ENCODE peak calls at places on chromosomes 16 and 17, in four cellular contexts. K is heart right ventricle; O is ovary; B is effector memory CD4-positive, alpha-beta T cell. H is an unnamed sample. For H3K9me3, the result is how much of the 10 kb centered on the place peaks cover.

GRCh38 chr16:554640-555413 is 5.4 kb upstream of the PRR35 start:
- DNase-seq in K (no peak), O (no peak), B (no peak), H (peak)

GRCh38 chr16:86191663-86192062 is 292.7 kb downstream of the IRF8 start:
- DNase-seq in K (no peak), O (no peak), B (no peak), H (no peak)

GRCh38 chr17:34725740-34726139 is 146.4 kb downstream of the TMEM132E start:
- DNase-seq in K (no peak), O (no peak), B (no peak), H (no peak)

GRCh38 chr16:1981972-1982574 is 804 bp upstream of the NOXO1 start:
- DNase-seq in K (no peak), O (no peak), B (no peak), H (no peak)

GRCh38 chr17:78852709-78853111 is 12.1 kb upstream of the USP36 start:
- DNase-seq in K (no peak), O (no peak), B (no peak), H (no peak)

GRCh38 chr16:2707368-2708289 is 12.4 kb downstream of the PRSS27 start:
- DNase-seq in K (no peak), O (no peak), B (no peak), H (no peak)

GRCh38 chr17:40431231-40431602 is 12.0 kb upstream of the IGFBP4 start:
- DNase-seq in K (no peak), O (no peak), B (no peak), H (no peak)

GRCh38 chr16:15041260-15042011 is 14.4 kb downstream of the NTAN1 start:
- DNase-seq in K (peak), O (peak), B (no peak), H (peak)

GRCh38 chr16:54099627-54100026 is 187.0 kb downstream of the IRX3 start:
- DNase-seq in K (no peak), O (no peak), B (no peak), H (no peak)

GRCh38 chr17:82860606-82861392 is 21.0 kb upstream of the ZNF750 start:
- DNase-seq in K (no peak), O (no peak), B (no peak), H (no peak)

GRCh38 chr17:82160081-82160480 is 52.6 kb downstream of the CCDC57 start:
- DNase-seq in K (no peak), O (no peak), B (no peak), H (no peak)

GRCh38 chr17:35243459-35244204 is 760 bp downstream of the SLFN5 start:
- DNase-seq in K (peak), O (peak), B (peak), H (peak)

GRCh38 chr16:8936421-8936820 is 27.3 kb downstream of the USP7 start:
- DNase-seq in K (no peak), O (no peak), B (peak), H (peak)

GRCh38 chr16:65414284-65414984 is 292.6 kb upstream of the CDH11 start:
- DNase-seq in K (no peak), O (no peak), B (no peak), H (peak)

GRCh38 chr16:30989469-30990047 is 4.6 kb downstream of the HSD3B7 start:
- DNase-seq in K (no peak), O (no peak), B (no peak), H (no peak)

GRCh38 chr16:82735176-82735575 is 108.4 kb downstream of the CDH13 start:
- DNase-seq in K (no peak), O (no peak), B (no peak), H (no peak)

GRCh38 chr16:74608944-74609343 is 2.0 kb upstream of the GLG1 start:
- DNase-seq in K (no peak), O (no peak), B (peak), H (no peak)

GRCh38 chr17:76753061-76753961 is 15.4 kb downstream of the MFSD11 start:
- DNase-seq in K (no peak), O (no peak), B (no peak), H (no peak)

GRCh38 chr16:11303405-11304138 is 22.4 kb upstream of the PRM1 start:
- DNase-seq in K (no peak), O (no peak), B (no peak), H (no peak)

GRCh38 chr16:78985736-78986605 is 614.6 kb downstream of the MAF start:
- DNase-seq in K (no peak), O (no peak), B (no peak), H (no peak)

GRCh38 chr16:22653876-22654275 is 143.2 kb downstream of the NPIPB5 start:
- DNase-seq in K (no peak), O (no peak), B (no peak), H (no peak)

GRCh38 chr17:77647531-77647930 is 311.0 kb upstream of the TNRC6C start:
- DNase-seq in K (no peak), O (no peak), B (no peak), H (no peak)

GRCh38 chr17:72422505-72423285 is 301.9 kb downstream of the SOX9 start:
- DNase-seq in K (peak), O (no peak), B (no peak), H (peak)

GRCh38 chr16:83887088-83887487 is 11.8 kb upstream of the MLYCD start:
- DNase-seq in K (no peak), O (no peak), B (no peak), H (peak)

GRCh38 chr16:88805887-88806393 is 2.4 kb downstream of the CDT1 start:
- DNase-seq in K (no peak), O (no peak), B (no peak), H (no peak)

GRCh38 chr16:27222499-27223225 is 19.3 kb downstream of the KDM8 start:
- DNase-seq in K (peak), O (no peak), B (no peak), H (peak)

GRCh38 chr16:1221628-1222552 is 3.2 kb downstream of the TPSG1 start:
- DNase-seq in K (no peak), O (no peak), B (no peak), H (no peak)

GRCh38 chr16:60651351-60651750 is 1384.9 kb downstream of the CDH8 start:
- DNase-seq in K (no peak), O (no peak), B (no peak), H (no peak)

GRCh38 chr16:60655514-60656153 is 1380.6 kb downstream of the CDH8 start:
- DNase-seq in K (no peak), O (no peak), B (no peak), H (no peak)
- H3K9me3 ChIP-seq in K (under half), O (under half), B (under half), H (under half)

DNA sequence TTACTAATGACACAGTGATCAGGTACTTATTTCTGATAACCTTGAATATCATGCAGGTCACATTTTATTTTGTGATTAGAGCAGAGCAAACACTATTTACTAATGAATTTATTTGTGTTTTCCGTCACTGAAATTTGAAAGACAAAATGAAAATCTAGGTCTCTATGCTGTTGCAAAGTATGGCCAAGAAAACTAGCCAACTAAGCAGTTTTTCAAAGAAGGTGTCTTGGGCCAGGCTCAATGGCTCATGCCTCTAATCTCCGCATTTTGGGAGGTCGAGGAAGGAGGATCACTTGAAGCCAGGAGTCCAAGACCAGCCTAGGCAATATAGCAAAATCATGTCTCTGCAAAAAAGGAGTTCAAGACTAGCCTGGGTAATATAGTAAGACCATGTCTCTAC is 2.9 kb upstream of the NFAT5 start:
- DNase-seq in K (no peak), O (no peak), B (no peak), H (no peak)
- H3K4me3 ChIP-seq in K (no peak), O (no peak), B (no peak), H (no peak)

GRCh38 chr16:4105848-4106247 is 10.4 kb downstream of the ADCY9 start:
- DNase-seq in K (no peak), O (no peak), B (no peak), H (no peak)
- H3K9me3 ChIP-seq in K (under half), O (under half), B (under half), H (under half)

GRCh38 chr17:42456223-42457106 is 2.2 kb upstream of the ATP6V0A1 start:
- DNase-seq in K (no peak), O (no peak), B (no peak), H (no peak)
- H3K4me3 ChIP-seq in K (no peak), O (no peak), B (peak), H (no peak)

H was measured in MG63.